ENCODE peak calls at places on chromosomes 16 and 17, in four cellular contexts. One of them, this sample, is unnamed. For H3K9me3, the result is how much of the 10 kb centered on the place peaks cover.

GRCh38 chr16:69314534-69314933 is 3.4 kb downstream of the VPS4A start:
- DNase-seq in H9: no peak
- DNase-seq in astrocyte: no peak
- DNase-seq in MM.1S: no peak
- DNase-seq in this sample: no peak

GRCh38 chr17:21039839-21040575 is 2.8 kb downstream of the USP22 start:
- DNase-seq in astrocyte: peak
- DNase-seq in H9: no peak
- DNase-seq in MM.1S: peak
- DNase-seq in this sample: no peak

GRCh38 chr17:39866013-39866730 is 1.8 kb upstream of the ZPBP2 start:
- DNase-seq in MM.1S: no peak
- DNase-seq in astrocyte: no peak
- DNase-seq in H9: no peak
- DNase-seq in this sample: no peak

GRCh38 chr17:58329808-58330543 is 1.4 kb upstream of the TSPOAP1 start:
- DNase-seq in MM.1S: peak
- DNase-seq in H9: no peak
- DNase-seq in astrocyte: no peak
- DNase-seq in this sample: no peak

GRCh38 chr17:77690271-77691161 is 268.0 kb upstream of the TNRC6C start:
- DNase-seq in MM.1S: peak
- DNase-seq in astrocyte: no peak
- DNase-seq in H9: peak
- DNase-seq in this sample: no peak

GRCh38 chr16:12723681-12724080 is 80.0 kb downstream of the CPPED1 start:
- DNase-seq in MM.1S: no peak
- DNase-seq in H9: no peak
- DNase-seq in astrocyte: no peak
- DNase-seq in this sample: no peak

GRCh38 chr17:3603119-3603869 is 5.9 kb downstream of the TRPV1 start:
- DNase-seq in H9: no peak
- DNase-seq in astrocyte: peak
- DNase-seq in MM.1S: no peak
- DNase-seq in this sample: peak

GRCh38 chr16:88649195-88649923 is 1.5 kb downstream of the CYBA start:
- DNase-seq in MM.1S: no peak
- DNase-seq in H9: no peak
- DNase-seq in astrocyte: no peak
- DNase-seq in this sample: no peak

GRCh38 chr17:76716146-76716833 is 5.5 kb upstream of the MXRA7 start:
- DNase-seq in MM.1S: no peak
- DNase-seq in H9: no peak
- DNase-seq in astrocyte: peak
- DNase-seq in this sample: peak

GRCh38 chr17:50469005-50469605 is 425 bp upstream of the CHAD start:
- DNase-seq in H9: no peak
- DNase-seq in astrocyte: no peak
- DNase-seq in MM.1S: no peak
- DNase-seq in this sample: no peak

GRCh38 chr17:50472286-50472685 is 3.6 kb upstream of the CHAD start:
- DNase-seq in H9: no peak
- DNase-seq in astrocyte: no peak
- DNase-seq in MM.1S: no peak
- DNase-seq in this sample: no peak

GRCh38 chr17:50471009-50471905 is 2.6 kb upstream of the CHAD start:
- DNase-seq in astrocyte: no peak
- DNase-seq in MM.1S: no peak
- DNase-seq in H9: no peak
- DNase-seq in this sample: no peak

GRCh38 chr17:50469671-50470305 is 1.1 kb upstream of the CHAD start:
- DNase-seq in MM.1S: no peak
- DNase-seq in astrocyte: no peak
- DNase-seq in H9: no peak
- DNase-seq in this sample: no peak

GRCh38 chr17:50470451-50470850 is 1.8 kb upstream of the CHAD start:
- DNase-seq in H9: no peak
- DNase-seq in astrocyte: no peak
- DNase-seq in MM.1S: no peak
- DNase-seq in this sample: no peak
- H3K27ac ChIP-seq in H9: no peak
- H3K27ac ChIP-seq in astrocyte: no peak
- H3K27ac ChIP-seq in MM.1S: no peak
- H3K27ac ChIP-seq in this sample: no peak

DNA sequence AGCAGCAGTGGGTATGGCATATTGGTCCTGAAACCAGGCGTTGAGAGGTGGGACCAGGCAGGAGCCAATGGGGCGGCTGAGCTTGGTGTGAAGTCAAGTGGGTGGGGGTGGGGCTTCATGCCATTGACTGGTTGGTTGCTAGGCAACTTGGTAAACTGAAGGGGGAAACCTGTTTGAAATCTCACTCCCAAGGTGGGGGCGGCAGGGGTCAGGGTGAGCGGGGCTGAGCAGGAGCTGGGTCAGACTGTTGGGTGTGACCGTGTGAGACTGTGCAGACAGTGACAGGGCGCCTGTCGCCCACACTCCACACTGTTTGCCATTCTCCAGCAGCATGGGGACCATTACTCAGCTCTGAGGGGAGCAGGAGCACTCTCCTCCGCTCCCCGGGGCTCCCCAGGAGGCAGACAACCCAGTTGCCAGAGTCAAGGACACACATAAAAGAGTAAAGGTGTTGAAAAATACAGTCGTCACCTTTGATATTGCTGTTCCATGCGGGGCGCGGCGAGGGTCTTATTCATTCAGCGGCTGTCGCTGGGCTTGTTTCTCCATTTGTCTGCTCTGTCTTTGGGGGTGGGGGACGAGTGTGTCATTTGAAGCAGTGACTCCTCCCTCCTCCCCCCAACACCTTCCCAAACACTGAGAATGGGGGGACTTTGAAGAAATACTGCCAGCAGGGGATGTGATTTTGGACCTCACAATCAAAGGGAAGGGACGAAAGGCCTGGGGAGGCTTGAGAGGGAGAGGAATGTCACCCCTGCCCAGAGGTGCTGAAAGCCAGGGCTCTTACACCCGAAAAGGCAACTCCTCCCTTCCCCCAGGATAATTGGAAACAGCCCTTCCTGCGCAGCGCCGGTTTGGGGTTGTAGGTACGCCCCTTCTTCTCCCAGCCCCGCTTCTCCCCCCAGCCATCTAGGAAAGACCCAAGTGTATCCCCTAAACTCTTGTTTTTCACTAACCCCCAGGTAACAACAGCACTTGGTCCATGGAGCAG is 1.1 kb upstream of the EFNB3 start:
- DNase-seq in H9: peak
- DNase-seq in astrocyte: peak
- DNase-seq in MM.1S: no peak
- DNase-seq in this sample: no peak
- H3K9me3 ChIP-seq in H9: under half
- H3K9me3 ChIP-seq in astrocyte: under half
- H3K9me3 ChIP-seq in MM.1S: under half
- H3K9me3 ChIP-seq in this sample: under half

DNA sequence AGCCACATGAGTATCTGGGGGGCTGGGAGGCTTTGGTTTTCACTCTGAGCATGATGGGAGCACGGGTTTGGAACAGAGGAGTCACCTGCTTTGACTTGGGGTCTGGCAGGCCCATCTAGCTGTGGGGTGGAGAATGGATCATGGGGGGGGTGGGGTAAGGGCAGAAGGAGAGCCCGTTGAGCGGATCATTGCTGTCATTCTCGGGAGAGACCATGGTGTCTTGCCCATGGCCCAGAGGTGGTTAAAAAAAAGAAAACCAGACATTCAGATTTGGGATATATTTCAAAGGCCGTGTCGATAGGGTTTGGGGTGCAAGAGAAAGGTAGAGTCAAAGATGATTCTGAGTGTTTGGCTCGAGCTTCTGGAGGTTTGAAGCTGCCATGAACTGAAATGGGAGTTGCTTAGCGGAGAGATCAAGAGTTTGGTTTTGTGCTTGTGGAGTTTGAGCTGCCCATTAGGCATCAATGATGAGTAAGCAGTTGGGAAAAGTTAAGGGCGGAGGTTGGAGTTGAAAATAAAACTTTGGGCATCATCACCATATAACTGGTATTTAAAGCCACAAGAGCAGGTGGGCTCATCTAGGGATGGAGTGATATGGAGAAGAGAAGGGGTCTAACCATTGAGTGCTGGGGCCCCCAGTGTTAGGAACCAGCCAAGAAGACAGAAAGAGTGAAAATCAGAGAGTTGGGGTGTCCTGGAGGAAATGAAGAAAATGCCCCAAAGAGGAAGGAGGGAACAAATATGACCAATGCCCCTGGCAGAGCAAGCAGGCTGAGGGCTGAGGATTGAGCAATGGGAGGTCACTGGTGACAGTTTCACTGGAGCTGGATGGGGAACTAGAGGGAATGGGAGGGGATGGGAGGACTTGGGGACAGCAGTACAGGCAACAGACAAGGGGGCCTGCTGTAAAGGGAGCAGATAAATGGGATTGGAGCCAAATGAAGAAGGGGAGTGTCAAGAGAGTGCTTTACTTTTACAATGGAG is 1.9 kb downstream of the NOD2 start:
- DNase-seq in MM.1S: no peak
- DNase-seq in astrocyte: no peak
- DNase-seq in H9: no peak
- DNase-seq in this sample: no peak
- H3K27ac ChIP-seq in MM.1S: peak
- H3K27ac ChIP-seq in astrocyte: no peak
- H3K27ac ChIP-seq in H9: no peak
- H3K27ac ChIP-seq in this sample: no peak

GRCh38 chr16:35692824-35693223 is 2233.4 kb downstream of the TP53TG3F start:
- DNase-seq in astrocyte: no peak
- DNase-seq in MM.1S: no peak
- DNase-seq in H9: no peak
- DNase-seq in this sample: no peak

GRCh38 chr16:35691057-35691456 is 2231.6 kb downstream of the TP53TG3F start:
- DNase-seq in astrocyte: no peak
- DNase-seq in MM.1S: no peak
- DNase-seq in H9: no peak
- DNase-seq in this sample: no peak

GRCh38 chr16:35687781-35688180 is 2228.4 kb downstream of the TP53TG3F start:
- DNase-seq in H9: no peak
- DNase-seq in MM.1S: peak
- DNase-seq in astrocyte: no peak
- DNase-seq in this sample: no peak

GRCh38 chr16:35689764-35690163 is 2230.4 kb downstream of the TP53TG3F start:
- DNase-seq in H9: no peak
- DNase-seq in MM.1S: no peak
- DNase-seq in astrocyte: no peak
- DNase-seq in this sample: no peak

DNA sequence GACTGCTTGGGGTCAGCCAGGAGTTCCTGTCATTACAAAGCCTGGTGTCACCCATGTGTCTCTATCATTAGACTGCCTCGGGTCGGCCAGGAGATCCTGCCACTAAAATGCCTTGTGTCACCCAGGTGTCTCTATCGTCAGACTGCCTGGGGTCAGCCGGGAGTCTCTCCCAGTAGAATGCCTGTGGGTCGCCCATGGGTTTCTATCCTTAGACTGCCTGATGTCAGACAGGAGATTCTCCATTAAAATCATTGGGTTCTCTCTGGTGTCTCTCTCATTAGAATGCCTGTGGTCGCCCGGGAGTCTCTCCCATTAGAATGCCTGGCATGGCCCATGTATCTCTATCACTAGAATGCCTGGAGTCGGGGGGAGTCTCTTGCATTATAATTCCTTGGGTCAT is 2231.0 kb downstream of the TP53TG3F start:
- DNase-seq in astrocyte: no peak
- DNase-seq in MM.1S: no peak
- DNase-seq in H9: no peak
- DNase-seq in this sample: no peak
- H3K9me3 ChIP-seq in astrocyte: under half
- H3K9me3 ChIP-seq in MM.1S: under half
- H3K9me3 ChIP-seq in H9: half or more
- H3K9me3 ChIP-seq in this sample: half or more

DNA sequence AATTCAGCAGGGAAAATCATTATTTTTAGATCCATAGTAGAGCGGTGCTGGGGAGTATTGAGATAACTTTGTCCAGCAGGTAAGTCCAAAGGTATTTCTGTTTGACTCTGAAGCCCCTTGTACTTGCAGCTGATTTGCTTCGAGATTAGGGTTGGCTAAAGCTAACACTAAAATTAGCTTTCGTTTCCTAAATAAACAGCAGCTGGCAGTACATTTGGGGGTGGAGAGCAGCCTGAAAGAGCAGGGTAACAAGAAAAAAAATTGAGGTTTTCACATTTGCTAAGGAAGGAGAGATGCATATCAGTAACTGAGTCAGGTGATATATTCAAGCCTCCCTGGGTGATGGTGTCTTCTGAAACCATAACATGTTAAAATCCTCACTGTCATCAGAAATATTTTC is 37.4 kb upstream of the TMC5 start:
- DNase-seq in astrocyte: no peak
- DNase-seq in MM.1S: peak
- DNase-seq in H9: no peak
- DNase-seq in this sample: no peak
- H3K27ac ChIP-seq in astrocyte: no peak
- H3K27ac ChIP-seq in MM.1S: peak
- H3K27ac ChIP-seq in H9: no peak
- H3K27ac ChIP-seq in this sample: no peak

DNA sequence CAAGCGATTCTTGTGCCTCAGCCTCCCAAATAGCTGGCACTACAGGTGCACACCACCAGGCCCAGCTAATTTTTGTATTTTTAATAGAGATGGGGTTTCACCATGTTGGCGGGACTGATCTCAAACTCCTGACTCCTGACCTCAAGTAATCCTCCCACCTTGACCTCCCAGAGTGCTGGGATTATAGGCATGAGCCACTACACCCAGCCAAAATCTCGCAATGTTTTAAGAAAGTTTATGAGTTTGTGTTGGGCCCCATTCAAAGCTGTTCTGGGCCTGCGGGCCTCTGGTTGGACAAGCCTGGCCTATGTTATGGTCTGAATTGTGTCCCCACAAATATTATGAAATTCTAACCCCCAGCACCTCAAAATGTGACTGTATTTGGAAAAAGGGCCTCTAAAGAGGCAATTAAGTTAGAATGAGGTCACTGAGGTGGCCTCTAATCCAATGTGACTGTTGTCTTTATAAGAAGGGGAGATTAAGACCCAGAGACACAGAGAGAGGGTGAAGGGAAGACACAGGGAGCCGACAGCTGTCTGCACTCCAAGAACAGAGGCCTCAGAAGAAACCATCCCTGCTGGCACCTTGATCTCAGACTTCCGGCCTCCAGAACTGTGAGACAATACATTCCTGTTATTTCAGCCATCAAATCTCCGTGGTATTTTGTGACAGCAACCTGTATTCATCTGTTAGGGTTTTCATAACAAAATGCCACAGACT is 469.9 kb downstream of the HS3ST4 start:
- DNase-seq in MM.1S: no peak
- DNase-seq in astrocyte: no peak
- DNase-seq in H9: no peak
- DNase-seq in this sample: no peak
- H3K9me3 ChIP-seq in MM.1S: under half
- H3K9me3 ChIP-seq in astrocyte: under half
- H3K9me3 ChIP-seq in H9: under half
- H3K9me3 ChIP-seq in this sample: under half

This sample was measured in AG04450.